ENCODE peak calls at places on chromosomes 13 and 19, in five cellular contexts. D is CD8-positive, alpha-beta T cell; J is kidney epithelial cell; G is ascending aorta; N is IMR-90. L is an unnamed sample. For H3K36me3, the result is how much of the 10 kb centered on the place peaks cover.

GRCh38 chr13:28822801-28823200 is 2.7 kb downstream of the MTUS2 start:
- DNase-seq in G (no peak), J (no peak), N (no peak), D (no peak), L (no peak)

GRCh38 chr19:17448190-17448967 is at the start of gene TMEM221:
- DNase-seq in N (no peak), G (no peak), J (no peak), D (peak), L (no peak)

GRCh38 chr19:35497406-35497805 is 7.1 kb upstream of the KRTDAP start:
- DNase-seq in D (no peak), N (no peak), G (no peak), J (no peak), L (no peak)

GRCh38 chr13:97364031-97364430 is 69.9 kb upstream of the RAP2A start:
- DNase-seq in J (no peak), D (no peak), N (no peak), G (no peak), L (no peak)

GRCh38 chr19:16306728-16307402 is 17.8 kb upstream of the KLF2 start:
- DNase-seq in J (no peak), G (no peak), D (no peak), N (no peak), L (no peak)

GRCh38 chr13:32993109-32993508 is 23.1 kb upstream of the KL start:
- DNase-seq in N (no peak), G (no peak), J (no peak), D (no peak), L (no peak)

GRCh38 chr19:14555918-14556661 is 15.8 kb downstream of the NDUFB7 start:
- DNase-seq in N (peak), J (no peak), D (no peak), G (no peak), L (no peak)

GRCh38 chr13:98977568-98978270 is at the start of gene DOCK9:
- DNase-seq in G (no peak), D (no peak), N (peak), J (peak), L (no peak)

GRCh38 chr19:31882709-31883108 is 462.7 kb upstream of the ZNF507 start:
- DNase-seq in J (no peak), N (no peak), D (no peak), G (no peak), L (no peak)

GRCh38 chr13:26011996-26012688 is 39.7 kb downstream of the SHISA2 start:
- DNase-seq in D (peak), J (no peak), N (no peak), G (no peak), L (no peak)

GRCh38 chr13:28533049-28533436 is 38.1 kb upstream of the FLT1 start:
- DNase-seq in G (no peak), N (no peak), J (no peak), D (no peak), L (no peak)

GRCh38 chr13:64639206-64639605 is 2590.9 kb downstream of the PCDH9 start:
- DNase-seq in J (no peak), D (no peak), G (no peak), N (no peak), L (no peak)

GRCh38 chr19:57052102-57052501 is 67.7 kb upstream of the USP29 start:
- DNase-seq in D (no peak), N (no peak), G (no peak), J (no peak), L (no peak)

GRCh38 chr13:102631198-102631597 is 34.4 kb downstream of the TPP2 start:
- DNase-seq in N (no peak), D (no peak), G (no peak), J (no peak), L (no peak)

GRCh38 chr19:10961073-10961762 is 388 bp downstream of the SMARCA4 start:
- DNase-seq in N (no peak), D (no peak), J (no peak), G (no peak), L (no peak)

GRCh38 chr13:79541426-79542049 is 60.6 kb downstream of the NDFIP2 start:
- DNase-seq in J (no peak), G (no peak), N (peak), D (no peak), L (no peak)

GRCh38 chr19:40398417-40399056 is 8.6 kb upstream of the HIPK4 start:
- DNase-seq in D (peak), G (no peak), N (no peak), J (peak), L (no peak)

GRCh38 chr19:35248310-35249145 is at the start of gene LSR:
- DNase-seq in G (no peak), N (no peak), D (peak), J (peak), L (peak)

GRCh38 chr13:99303863-99304521 is 3.2 kb downstream of the GPR183 start:
- DNase-seq in N (no peak), G (no peak), J (no peak), D (no peak), L (no peak)

GRCh38 chr13:66926200-66926850 is 303.8 kb downstream of the PCDH9 start:
- DNase-seq in J (no peak), G (no peak), D (no peak), N (no peak), L (no peak)

GRCh38 chr13:107331359-107331758 is 763.4 kb upstream of the ARGLU1 start:
- DNase-seq in D (no peak), N (no peak), J (no peak), G (no peak), L (no peak)

GRCh38 chr13:50140742-50141659 is 125.8 kb downstream of the KCNRG start:
- DNase-seq in D (no peak), J (no peak), G (no peak), N (no peak), L (no peak)

GRCh38 chr19:16025108-16026101 is 50.9 kb upstream of the TPM4 start:
- DNase-seq in G (no peak), N (peak), D (no peak), J (peak), L (no peak)

GRCh38 chr19:33303791-33304759 is 1.7 kb upstream of the CEBPA start:
- DNase-seq in G (no peak), N (no peak), D (no peak), J (no peak), L (no peak)

GRCh38 chr13:31090921-31091624 is 70.6 kb downstream of the HSPH1 start:
- DNase-seq in N (peak), D (no peak), G (no peak), J (no peak), L (no peak)

GRCh38 chr19:3333662-3334061 is 32.7 kb upstream of the NFIC start:
- DNase-seq in D (no peak), J (no peak), G (no peak), N (no peak), L (no peak)

GRCh38 chr13:98570929-98571372 is 6.0 kb downstream of the STK24 start:
- DNase-seq in J (peak), G (no peak), N (no peak), D (no peak), L (no peak)

GRCh38 chr19:42068361-42068755 is 1.6 kb downstream of the GRIK5 start:
- DNase-seq in J (no peak), N (no peak), G (no peak), D (no peak), L (no peak)

GRCh38 chr19:5403968-5404640 is 51.1 kb upstream of the ZNRF4 start:
- DNase-seq in J (peak), D (peak), N (peak), G (no peak), L (peak)

GRCh38 chr19:19062454-19063182 is 1.2 kb upstream of the SLC25A42 start:
- DNase-seq in G (no peak), J (peak), N (peak), D (no peak), L (no peak)

GRCh38 chr19:47701717-47702552 is 11.3 kb upstream of the EHD2 start:
- DNase-seq in D (no peak), G (no peak), J (no peak), N (no peak), L (peak)

GRCh38 chr19:28294395-28294794 is 918.6 kb downstream of the UQCRFS1 start:
- DNase-seq in N (no peak), G (no peak), D (no peak), J (no peak), L (no peak)

GRCh38 chr13:77733674-77734073 is 36.2 kb downstream of the SLAIN1 start:
- DNase-seq in N (no peak), J (no peak), G (no peak), D (no peak), L (no peak)

GRCh38 chr19:42480335-42481095 is 37.8 kb upstream of the CXCL17 start:
- DNase-seq in D (no peak), N (peak), G (no peak), J (no peak), L (no peak)

DNA sequence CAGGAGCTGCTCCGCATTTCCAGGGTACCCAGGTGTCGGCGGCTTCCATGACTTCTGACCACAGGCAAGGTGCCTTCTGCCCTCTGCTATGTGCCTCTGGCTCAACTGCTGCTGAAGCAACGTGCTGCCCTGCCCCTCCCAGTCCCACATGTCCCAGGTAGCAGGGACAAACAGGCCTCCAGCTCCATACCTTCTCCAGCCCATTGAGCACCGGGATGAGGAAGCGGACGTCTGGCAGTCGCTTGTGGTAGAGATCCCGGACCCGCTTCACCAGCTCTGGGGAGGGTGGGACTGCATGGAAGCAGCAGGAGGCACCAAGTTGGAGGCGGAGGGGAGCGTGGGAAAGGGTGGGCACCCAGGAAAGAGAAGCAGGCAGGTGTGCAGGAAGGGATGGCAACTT is 8.1 kb upstream of the RSPH6A start:
- DNase-seq in N (no peak), G (no peak), J (no peak), D (no peak), L (no peak)
- H3K36me3 ChIP-seq in N (half or more), G (half or more), J (under half), D (under half), L (under half)

DNA sequence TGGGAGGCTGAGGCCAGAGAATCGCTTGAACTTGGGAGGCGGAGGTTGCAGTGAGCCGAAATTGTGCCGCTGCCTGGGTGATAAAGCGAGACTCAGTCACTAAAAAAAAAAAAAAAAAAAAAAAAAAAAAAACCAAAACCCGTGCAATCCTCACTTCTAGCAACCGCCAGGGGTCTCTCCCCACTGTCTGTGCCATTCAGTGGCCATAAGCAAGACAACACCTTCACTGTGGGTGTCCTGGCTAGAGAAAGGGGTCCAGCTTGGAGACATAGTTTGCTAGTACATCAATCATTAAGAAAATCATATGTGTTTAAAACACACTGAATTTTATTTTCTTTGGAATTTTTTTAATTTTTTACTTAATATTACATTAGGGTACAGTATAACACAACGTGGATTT is 68.2 kb downstream of the RASL11A start:
- DNase-seq in N (no peak), G (no peak), J (no peak), D (no peak), L (no peak)
- TF ChIP-seq CTCF in N (peak), G (no peak), J (peak), D (no peak), L (no peak)

GRCh38 chr13:110464547-110465343 is 96.8 kb downstream of the RAB20 start:
- DNase-seq in D (no peak), G (no peak), N (no peak), J (no peak), L (no peak)
- H3K36me3 ChIP-seq in D (under half), G (half or more), N (half or more), J (under half), L (half or more)

GRCh38 chr19:49590071-49590970 is 661 bp upstream of the PRR12 start:
- DNase-seq in G (peak), J (peak), D (peak), N (peak), L (peak)
- TF ChIP-seq CTCF in G (no peak), J (no peak), D (peak), N (peak), L (no peak)

GRCh38 chr19:58393725-58394033 is 1.8 kb upstream of the RNF225 start:
- DNase-seq in J (no peak), N (no peak), D (no peak), G (no peak), L (no peak)
- H3K36me3 ChIP-seq in J (under half), N (under half), D (under half), G (half or more), L (under half)

DNA sequence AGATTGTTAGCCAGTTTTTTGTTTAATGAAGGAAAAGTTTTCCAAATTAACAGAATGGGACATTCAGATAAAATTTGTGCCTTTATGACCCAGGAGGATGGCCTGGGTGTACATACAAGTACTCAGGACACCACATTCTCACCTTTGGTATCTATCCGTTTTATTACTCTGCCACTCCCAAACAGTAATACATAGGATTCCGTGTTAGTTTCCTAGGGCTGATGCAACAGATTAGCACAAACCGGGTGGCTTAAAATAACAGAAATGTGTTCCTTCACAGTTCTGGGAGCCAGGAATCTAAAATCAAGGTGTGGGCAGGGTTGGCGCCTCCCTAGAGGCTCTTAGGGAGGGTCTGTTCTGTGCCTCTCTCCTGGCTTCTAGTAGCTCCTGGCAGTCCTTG is 129.9 kb downstream of the GGACT start:
- DNase-seq in J (no peak), D (no peak), N (no peak), G (no peak), L (no peak)
- TF ChIP-seq CTCF in J (no peak), D (no peak), N (no peak), G (no peak), L (no peak)

GRCh38 chr19:49602806-49603205 is 11.8 kb downstream of the PRR12 start:
- DNase-seq in G (no peak), J (no peak), N (no peak), D (no peak), L (no peak)

GRCh38 chr19:49601482-49602038 is 10.6 kb downstream of the PRR12 start:
- DNase-seq in J (no peak), G (no peak), N (no peak), D (no peak), L (no peak)

GRCh38 chr19:49609499-49610092 is 18.6 kb downstream of the PRR12 start:
- DNase-seq in D (no peak), J (no peak), N (no peak), G (no peak), L (no peak)

GRCh38 chr19:49599378-49600298 is 8.7 kb downstream of the PRR12 start:
- DNase-seq in D (no peak), J (no peak), G (no peak), N (no peak), L (no peak)

DNA sequence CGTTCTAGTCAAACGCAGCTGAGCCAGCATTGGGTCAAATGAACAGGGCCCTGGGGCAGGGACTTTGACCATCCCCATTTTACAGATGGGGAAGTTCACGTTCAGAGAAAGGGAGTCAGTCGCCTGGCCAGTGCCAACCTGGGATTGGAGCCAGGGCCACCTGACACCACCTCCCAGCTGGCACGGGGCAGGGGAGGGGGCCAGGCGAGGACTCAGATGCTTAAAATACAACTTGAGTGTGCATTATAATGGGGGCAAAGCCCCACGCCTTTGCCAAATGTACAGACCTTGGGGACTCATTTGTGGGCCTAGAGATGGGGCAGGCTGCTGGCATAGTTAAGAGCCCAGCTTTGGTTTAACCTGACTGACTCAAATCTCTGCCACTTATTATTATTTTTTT is 14.6 kb downstream of the PRR12 start:
- DNase-seq in G (no peak), J (no peak), D (no peak), N (no peak), L (no peak)
- H3K36me3 ChIP-seq in G (half or more), J (under half), D (under half), N (half or more), L (half or more)

GRCh38 chr19:50465986-50466771 is 10.1 kb upstream of the EMC10 start:
- DNase-seq in J (no peak), D (no peak), G (no peak), N (no peak), L (no peak)
- TF ChIP-seq CTCF in J (peak), D (no peak), G (no peak), N (peak), L (no peak)

L was measured in tibial artery.